ENCODE peak calls at places on chromosomes 12 and 14, in seven cellular contexts. C is breast epithelium, L is IMR-90, W is astrocyte of the spinal cord, H is A549, U is fibroblast of pulmonary artery, O is kidney. Z is an unnamed sample.

GRCh38 chr12:67077617-67078016 is 191.5 kb upstream of the CAND1 start:
- DNase-seq in C (no peak), L (peak), W (peak), H (no peak), U (peak), O (no peak), Z (peak)

GRCh38 chr14:51596473-51596870 is 55.2 kb upstream of the FRMD6 start:
- DNase-seq in C (no peak), L (no peak), W (no peak), H (no peak), U (no peak), O (no peak), Z (no peak)

GRCh38 chr12:53862831-53863230 is 75.8 kb upstream of the HOXC13 start:
- DNase-seq in C (no peak), L (peak), W (no peak), H (no peak), U (peak), O (no peak), Z (peak)

GRCh38 chr14:68284333-68284732 is 464.8 kb downstream of the RAD51B start:
- DNase-seq in C (no peak), L (no peak), W (no peak), H (no peak), U (peak), O (no peak), Z (no peak)

GRCh38 chr12:22231836-22232235 is 102.7 kb downstream of the ST8SIA1 start:
- DNase-seq in C (no peak), L (no peak), W (peak), H (peak), U (peak), O (no peak), Z (no peak)

GRCh38 chr12:127230843-127231260 is 1036.1 kb upstream of the TMEM132C start:
- DNase-seq in C (no peak), L (peak), W (peak), H (no peak), U (peak), O (no peak), Z (peak)

GRCh38 chr14:106622200-106622745 is 1095.9 kb downstream of the TMEM121 start:
- DNase-seq in C (no peak), L (no peak), W (no peak), H (no peak), U (no peak), O (no peak), Z (no peak)

GRCh38 chr14:76394569-76394968 is 18.6 kb downstream of the ESRRB start:
- DNase-seq in C (no peak), L (no peak), W (no peak), H (no peak), U (no peak), O (no peak), Z (no peak)

GRCh38 chr12:122527478-122527944 is 462 bp downstream of the KNTC1 start:
- DNase-seq in C (no peak), L (peak), W (no peak), H (peak), U (no peak), O (no peak), Z (peak)

GRCh38 chr12:116336542-116337065 is 59.1 kb upstream of the MED13L start:
- DNase-seq in C (no peak), L (peak), W (peak), H (no peak), U (peak), O (no peak), Z (peak)

GRCh38 chr12:108821407-108822397 is 35.7 kb downstream of the SSH1 start:
- DNase-seq in C (no peak), L (peak), W (no peak), H (no peak), U (peak), O (no peak), Z (peak)

GRCh38 chr12:2551514-2551913 is 243.3 kb upstream of the FKBP4 start:
- DNase-seq in C (no peak), L (no peak), W (no peak), H (no peak), U (no peak), O (no peak), Z (no peak)

GRCh38 chr12:19757317-19757877 is 318.1 kb downstream of the AEBP2 start:
- DNase-seq in C (no peak), L (peak), W (peak), H (no peak), U (peak), O (no peak), Z (peak)

GRCh38 chr12:53268009-53268636 is at the start of gene ESPL1:
- DNase-seq in C (peak), L (peak), W (peak), H (peak), U (peak), O (peak), Z (peak)

GRCh38 chr12:3672113-3672509 is 80.8 kb downstream of the CRACR2A start:
- DNase-seq in C (no peak), L (no peak), W (no peak), H (no peak), U (no peak), O (no peak), Z (no peak)

GRCh38 chr12:76457010-76457409 is 102.6 kb downstream of the OSBPL8 start:
- DNase-seq in C (no peak), L (no peak), W (no peak), H (no peak), U (no peak), O (no peak), Z (peak)

GRCh38 chr12:26830783-26831601 is 2.0 kb downstream of the ITPR2 start:
- DNase-seq in C (no peak), L (no peak), W (no peak), H (no peak), U (no peak), O (no peak), Z (no peak)

GRCh38 chr14:64788706-64789105 is 84.5 kb downstream of the PLEKHG3 start:
- DNase-seq in C (no peak), L (peak), W (peak), H (peak), U (peak), O (no peak), Z (peak)

GRCh38 chr14:100471451-100472093 is 115.6 kb downstream of the BEGAIN start:
- DNase-seq in C (peak), L (no peak), W (peak), H (no peak), U (no peak), O (no peak), Z (no peak)

DNA sequence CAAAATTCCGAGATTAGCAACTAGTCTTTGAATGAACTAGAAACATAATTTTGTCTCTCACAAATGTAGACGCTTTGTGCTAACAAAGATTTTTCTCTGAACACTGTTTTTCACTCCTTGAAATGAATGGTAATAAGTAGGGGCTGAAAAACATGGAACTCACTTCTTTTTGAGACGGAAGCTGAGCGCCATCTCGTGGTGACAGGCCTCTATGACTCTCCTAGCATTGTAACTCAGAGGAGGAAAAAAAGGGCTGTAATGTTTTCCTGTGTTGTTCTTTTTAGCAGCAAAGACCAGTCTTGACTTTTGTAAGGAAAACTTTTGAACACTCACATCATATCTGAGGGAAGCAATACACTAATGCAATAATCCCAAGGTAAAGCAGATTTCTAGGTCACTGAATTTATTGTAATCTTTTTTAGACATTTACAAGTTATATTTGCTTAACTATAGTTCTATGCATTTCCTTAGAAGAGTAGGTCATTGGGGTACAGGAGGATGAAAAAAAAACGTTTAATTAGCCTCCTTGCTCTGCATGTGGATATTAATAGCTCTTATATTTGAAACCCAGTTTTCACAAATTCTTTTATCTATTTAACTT is 157.3 kb upstream of the FOXG1 start:
- DNase-seq in C (peak), L (peak), W (peak), H (peak), U (peak), O (no peak), Z (peak)
- TF ChIP-seq CTCF in C (peak), L (peak), W (peak), H (peak), U (peak), O (peak), Z (peak)

GRCh38 chr14:60514378-60515243 is 5.7 kb downstream of the SIX6 start:
- DNase-seq in C (no peak), L (no peak), W (no peak), H (peak), U (no peak), O (no peak), Z (no peak)
- TF ChIP-seq CTCF in C (no peak), L (peak), W (no peak), H (peak), U (no peak), O (no peak), Z (no peak)

DNA sequence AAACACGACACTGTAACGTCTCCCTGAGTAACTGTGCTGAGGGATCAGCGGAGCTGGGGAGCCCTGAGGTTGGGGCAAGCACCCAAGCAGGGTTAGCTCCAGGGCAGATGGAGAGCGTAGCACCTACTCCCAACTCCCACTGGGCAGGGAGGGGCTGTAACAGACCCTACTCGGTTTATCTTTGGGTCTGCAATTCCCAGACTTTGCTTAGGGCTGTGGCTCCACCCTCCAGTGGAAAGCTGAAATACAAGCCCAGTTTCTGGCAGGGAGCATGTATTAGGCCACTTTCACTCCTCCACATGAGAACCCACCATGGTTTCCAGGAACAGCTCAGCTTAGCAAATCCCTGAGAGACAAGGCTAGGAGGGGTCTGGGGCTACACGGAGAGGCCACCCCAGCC is 17.3 kb upstream of the TC2N start:
- DNase-seq in C (no peak), L (no peak), W (no peak), H (no peak), U (peak), O (peak), Z (no peak)
- TF ChIP-seq CTCF in C (no peak), L (no peak), W (no peak), H (no peak), U (no peak), O (no peak), Z (no peak)

DNA sequence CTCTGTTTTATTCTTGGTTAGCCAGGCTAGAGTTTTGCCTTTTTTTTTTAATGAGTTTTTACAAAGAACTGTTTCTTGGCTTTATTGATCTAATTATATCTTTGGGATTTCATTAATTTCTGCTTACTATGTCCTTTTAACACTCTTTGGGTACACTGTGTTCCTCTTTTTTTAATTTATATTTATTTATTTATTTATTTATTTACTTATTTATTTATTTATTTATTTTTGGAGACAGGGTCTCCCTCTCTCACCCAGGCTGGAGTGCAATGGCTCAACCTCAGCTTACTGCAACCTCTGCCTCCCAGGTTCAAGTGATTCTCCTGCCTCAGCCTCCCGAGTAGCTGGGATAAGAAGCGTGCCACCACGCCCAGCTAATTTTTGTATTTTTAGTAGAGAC is 15.1 kb upstream of the MARK3 start:
- DNase-seq in C (no peak), L (no peak), W (no peak), H (no peak), U (no peak), O (no peak), Z (no peak)
- TF ChIP-seq CTCF in C (no peak), L (no peak), W (no peak), H (no peak), U (no peak), O (no peak), Z (no peak)

GRCh38 chr12:9066755-9067433 is 48.8 kb downstream of the A2M start:
- DNase-seq in C (no peak), L (no peak), W (no peak), H (no peak), U (no peak), O (no peak), Z (peak)

GRCh38 chr12:9065607-9065856 is 50.2 kb downstream of the A2M start:
- DNase-seq in C (no peak), L (no peak), W (no peak), H (no peak), U (no peak), O (no peak), Z (no peak)

GRCh38 chr12:9064815-9065606 is 50.7 kb downstream of the A2M start:
- DNase-seq in C (peak), L (no peak), W (peak), H (peak), U (peak), O (peak), Z (peak)

GRCh38 chr12:9066183-9066623 is 49.5 kb downstream of the A2M start:
- DNase-seq in C (no peak), L (no peak), W (no peak), H (no peak), U (no peak), O (peak), Z (no peak)

DNA sequence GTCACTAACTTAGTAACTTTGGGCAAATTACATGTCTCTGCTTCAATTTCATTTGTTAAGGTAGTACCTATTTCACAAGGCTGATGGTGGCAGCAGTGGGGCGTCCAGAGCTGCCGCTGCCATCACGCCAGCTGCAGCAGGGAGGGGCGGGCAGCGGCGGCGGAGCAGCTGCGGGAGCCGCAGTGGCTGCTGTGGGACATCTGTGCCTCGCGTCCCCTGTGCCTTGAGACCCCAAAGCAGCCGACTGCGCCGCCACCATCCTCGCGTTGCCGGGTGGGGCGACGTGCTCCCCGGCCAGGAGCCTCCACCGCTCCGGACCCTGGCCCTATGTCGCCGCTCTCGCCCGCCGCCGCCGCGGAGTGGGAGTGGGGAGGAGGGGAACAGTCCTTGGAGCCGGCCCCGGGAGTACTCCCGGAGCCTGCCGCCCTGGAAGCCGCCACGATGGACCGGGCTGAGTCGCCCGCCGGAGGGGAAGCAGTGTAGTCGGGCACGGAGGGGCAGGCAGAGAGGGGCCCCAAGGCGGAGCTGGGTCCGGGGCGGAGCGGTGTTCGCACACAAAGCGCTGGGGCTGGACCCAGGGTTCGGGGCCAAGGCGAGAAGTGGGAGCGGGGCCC is 51.4 kb downstream of the A2M start:
- DNase-seq in C (peak), L (peak), W (peak), H (peak), U (peak), O (peak), Z (peak)
- TF ChIP-seq CTCF in C (peak), L (peak), W (peak), H (peak), U (peak), O (peak), Z (peak)

GRCh38 chr12:46209165-46209564 is 59.7 kb downstream of the SLC38A1 start:
- DNase-seq in C (no peak), L (peak), W (peak), H (no peak), U (peak), O (no peak), Z (no peak)

GRCh38 chr12:46208370-46208769 is 60.5 kb downstream of the SLC38A1 start:
- DNase-seq in C (no peak), L (no peak), W (no peak), H (no peak), U (no peak), O (no peak), Z (peak)

GRCh38 chr12:46206471-46206870 is 62.4 kb downstream of the SLC38A1 start:
- DNase-seq in C (no peak), L (no peak), W (no peak), H (no peak), U (no peak), O (no peak), Z (no peak)

GRCh38 chr12:46207644-46208043 is 61.2 kb downstream of the SLC38A1 start:
- DNase-seq in C (no peak), L (no peak), W (no peak), H (no peak), U (no peak), O (no peak), Z (no peak)

GRCh38 chr12:46205293-46205692 is 63.5 kb downstream of the SLC38A1 start:
- DNase-seq in C (no peak), L (no peak), W (no peak), H (no peak), U (peak), O (no peak), Z (no peak)
- TF ChIP-seq CTCF in C (no peak), L (no peak), W (no peak), H (no peak), U (no peak), O (no peak), Z (no peak)